ENCODE peak calls at places on chromosomes 3 and 15, in ten cellular contexts. K, Q, P, U, L, I, R, V, M and F are unnamed samples.

GRCh38 chr15:34987182-34987488 is 952 bp downstream of the ZNF770 start:
- DNase-seq in M (peak), K (no peak), L (no peak), V (no peak), Q (peak), R (no peak), P (no peak), U (no peak), I (no peak), F (no peak)

GRCh38 chr3:79039192-79039591 is 728.6 kb downstream of the ROBO1 start:
- DNase-seq in K (no peak), V (no peak), P (peak), U (no peak), L (no peak), I (no peak), M (no peak), R (no peak), Q (peak), F (no peak)

GRCh38 chr15:90213123-90213817 is 12.1 kb downstream of the SEMA4B start:
- DNase-seq in P (no peak), I (no peak), Q (no peak), U (no peak), V (no peak), L (no peak), K (peak), R (no peak), M (no peak), F (no peak)

GRCh38 chr15:98077186-98077585 is 116.7 kb downstream of the ARRDC4 start:
- DNase-seq in L (peak), U (no peak), P (peak), M (no peak), V (no peak), R (no peak), Q (no peak), I (no peak), K (no peak), F (no peak)

GRCh38 chr3:120838441-120839091 is 69.4 kb upstream of the STXBP5L start:
- DNase-seq in V (no peak), U (no peak), L (no peak), P (no peak), Q (no peak), K (no peak), M (no peak), R (no peak), I (no peak), F (no peak)

GRCh38 chr3:50617096-50617791 is at the start of gene MAPKAPK3:
- DNase-seq in R (no peak), U (peak), K (no peak), P (no peak), L (peak), V (peak), I (peak), M (peak), Q (no peak), F (no peak)

GRCh38 chr3:117898722-117899121 is 1135.9 kb downstream of the IGSF11 start:
- DNase-seq in Q (no peak), K (no peak), I (no peak), U (no peak), V (peak), L (no peak), R (peak), M (no peak), P (no peak), F (no peak)

GRCh38 chr15:73950479-73951043 is 24.3 kb downstream of the LOXL1 start:
- DNase-seq in Q (no peak), U (no peak), V (no peak), R (no peak), K (no peak), M (peak), P (no peak), I (no peak), L (no peak), F (no peak)

GRCh38 chr3:24017305-24017704 is 72.2 kb downstream of the NR1D2 start:
- DNase-seq in K (no peak), Q (no peak), P (no peak), R (no peak), I (no peak), V (no peak), U (no peak), M (no peak), L (no peak), F (no peak)

GRCh38 chr15:62752687-62753517 is 289.6 kb upstream of the TPM1 start:
- DNase-seq in U (no peak), P (no peak), R (no peak), L (peak), V (no peak), I (no peak), M (no peak), Q (no peak), K (no peak), F (no peak)

GRCh38 chr15:87733005-87733404 is 523.5 kb downstream of the NTRK3 start:
- DNase-seq in U (no peak), R (no peak), Q (peak), L (peak), M (no peak), V (no peak), K (no peak), I (no peak), P (peak), F (no peak)

GRCh38 chr3:168341192-168341816 is 245.6 kb upstream of the GOLIM4 start:
- DNase-seq in K (no peak), V (no peak), P (peak), Q (peak), U (no peak), R (no peak), M (peak), I (no peak), L (no peak), F (no peak)

GRCh38 chr3:195165790-195166189 is 105.2 kb downstream of the XXYLT1 start:
- DNase-seq in R (no peak), L (no peak), I (no peak), V (no peak), K (no peak), M (no peak), Q (no peak), U (no peak), P (no peak), F (no peak)

GRCh38 chr3:132543016-132543739 is 53.9 kb upstream of the ACKR4 start:
- DNase-seq in L (peak), U (no peak), M (peak), I (no peak), R (no peak), P (peak), V (peak), Q (peak), K (no peak), F (no peak)

GRCh38 chr15:90552162-90552928 is 22.6 kb downstream of the CRTC3 start:
- DNase-seq in R (no peak), Q (peak), M (peak), V (no peak), K (no peak), I (no peak), L (no peak), U (no peak), P (peak), F (no peak)

GRCh38 chr15:65233651-65234050 is 22.4 kb upstream of the CILP start:
- DNase-seq in M (no peak), P (no peak), Q (no peak), L (no peak), K (no peak), V (no peak), U (no peak), I (no peak), R (no peak), F (no peak)

GRCh38 chr3:193055352-193055751 is 137.7 kb upstream of the MB21D2 start:
- DNase-seq in R (no peak), U (no peak), V (no peak), Q (no peak), P (no peak), M (no peak), L (no peak), K (no peak), I (no peak), F (no peak)

GRCh38 chr3:171976526-171976925 is 62.9 kb upstream of the FNDC3B start:
- DNase-seq in R (no peak), Q (peak), I (no peak), K (no peak), U (no peak), V (peak), M (peak), P (peak), L (no peak), F (no peak)

GRCh38 chr3:87361271-87361670 is 84.9 kb upstream of the POU1F1 start:
- DNase-seq in L (no peak), V (no peak), M (no peak), I (no peak), P (no peak), R (no peak), K (peak), Q (no peak), U (no peak), F (no peak)

GRCh38 chr3:68007621-68008226 is 353.3 kb upstream of the SUCLG2 start:
- DNase-seq in K (no peak), P (no peak), L (peak), V (no peak), Q (no peak), M (peak), I (peak), R (no peak), U (peak), F (peak)

GRCh38 chr3:142484912-142485435 is 37.1 kb upstream of the XRN1 start:
- DNase-seq in M (no peak), P (no peak), V (no peak), I (no peak), U (no peak), K (no peak), R (no peak), Q (no peak), L (no peak), F (no peak)

GRCh38 chr3:27623085-27623753 is 98.9 kb downstream of the EOMES start:
- DNase-seq in Q (peak), M (peak), P (peak), V (no peak), U (no peak), L (no peak), I (no peak), K (no peak), R (no peak), F (no peak)

GRCh38 chr3:188179006-188179966 is 25.3 kb downstream of the LPP start:
- DNase-seq in I (no peak), R (no peak), M (peak), U (no peak), V (no peak), Q (peak), K (peak), L (no peak), P (no peak), F (no peak)

GRCh38 chr15:42804739-42805138 is 67.8 kb upstream of the CDAN1 start:
- DNase-seq in K (no peak), P (no peak), M (no peak), U (no peak), L (no peak), I (no peak), R (no peak), V (no peak), Q (peak), F (no peak)

GRCh38 chr15:34753236-34753894 is 1.4 kb downstream of the GJD2 start:
- DNase-seq in I (no peak), L (peak), R (peak), U (no peak), V (peak), P (peak), K (no peak), M (peak), Q (peak), F (peak)

GRCh38 chr15:70566989-70567388 is 196.4 kb downstream of the UACA start:
- DNase-seq in M (no peak), U (no peak), I (no peak), V (no peak), R (no peak), K (no peak), Q (no peak), P (no peak), L (no peak), F (no peak)

GRCh38 chr15:40412095-40412759 is 6.6 kb downstream of the IVD start:
- DNase-seq in V (no peak), K (no peak), P (no peak), M (no peak), U (no peak), R (no peak), I (no peak), Q (no peak), L (no peak), F (no peak)

GRCh38 chr3:15479602-15480248 is 41.8 kb downstream of the COLQ start:
- DNase-seq in Q (no peak), U (no peak), M (peak), V (no peak), I (no peak), K (no peak), L (no peak), R (no peak), P (no peak), F (no peak)

GRCh38 chr3:142888099-142888483 is 792 bp downstream of the PCOLCE2 start:
- DNase-seq in L (peak), U (no peak), I (no peak), P (peak), M (peak), V (peak), Q (peak), K (no peak), R (peak), F (no peak)

GRCh38 chr3:175735866-175736265 is 876.7 kb downstream of the NAALADL2 start:
- DNase-seq in U (no peak), K (no peak), M (no peak), Q (no peak), I (no peak), V (no peak), P (no peak), L (no peak), R (no peak), F (no peak)

GRCh38 chr3:99764377-99764776 is 53.3 kb upstream of the CMSS1 start:
- DNase-seq in P (no peak), I (no peak), Q (no peak), V (no peak), M (no peak), L (no peak), U (no peak), R (no peak), K (no peak), F (no peak)

GRCh38 chr15:75182187-75183131 is 19.2 kb upstream of the C15orf39 start:
- DNase-seq in K (no peak), R (no peak), L (no peak), U (no peak), Q (peak), M (no peak), I (no peak), V (no peak), P (no peak), F (no peak)

GRCh38 chr3:149224736-149225594 is 3.3 kb upstream of the CP start:
- DNase-seq in M (peak), P (peak), L (peak), K (no peak), V (no peak), R (no peak), U (peak), I (peak), Q (peak), F (no peak)

GRCh38 chr3:165503346-165503745 is 307.2 kb upstream of the SLITRK3 start:
- DNase-seq in Q (no peak), L (no peak), P (no peak), M (no peak), V (no peak), I (no peak), R (no peak), K (no peak), U (no peak), F (no peak)

GRCh38 chr3:111750278-111750884 is 108.7 kb upstream of the PHLDB2 start:
- DNase-seq in V (no peak), I (no peak), U (no peak), Q (no peak), L (no peak), P (no peak), K (peak), R (no peak), M (no peak), F (no peak)

GRCh38 chr15:33030315-33030714 is 164.2 kb downstream of the FMN1 start:
- DNase-seq in M (no peak), Q (no peak), K (no peak), V (no peak), I (no peak), L (no peak), P (no peak), R (no peak), U (no peak), F (no peak)

GRCh38 chr3:118882353-118882947 is 152.2 kb downstream of the IGSF11 start:
- DNase-seq in M (peak), R (peak), K (peak), V (peak), U (peak), Q (peak), I (peak), L (peak), P (peak), F (peak)

GRCh38 chr3:32872487-32873382 is 54.9 kb downstream of the TRIM71 start:
- DNase-seq in Q (no peak), R (no peak), L (no peak), V (no peak), I (no peak), P (no peak), U (no peak), K (peak), M (peak), F (no peak)